ENCODE peak calls at places on chromosomes 6 and 20, in nine cellular contexts. One of them, this sample, is unnamed.

GRCh38 chr6:153125032-153125431 is 6.0 kb downstream of the RGS17 start:
- DNase-seq in Ammon's horn: no peak
- DNase-seq in H1: no peak
- DNase-seq in heart right ventricle: no peak
- DNase-seq in hypothalamus: no peak
- DNase-seq in stimulated activated CD4-positive, alpha-beta T cell treated with anti-CD3 and anti-CD28 coated beads, Interleukin-15, amount 100 ng/mL, for 24 hours: no peak
- DNase-seq in GM20000: no peak
- DNase-seq in small intestine: peak
- DNase-seq in retina: no peak
- DNase-seq in this sample: peak

GRCh38 chr20:60512436-60512835 is 554.2 kb downstream of the CDH26 start:
- DNase-seq in GM20000: no peak
- DNase-seq in H1: no peak
- DNase-seq in small intestine: no peak
- DNase-seq in heart right ventricle: no peak
- DNase-seq in hypothalamus: no peak
- DNase-seq in retina: peak
- DNase-seq in stimulated activated CD4-positive, alpha-beta T cell treated with anti-CD3 and anti-CD28 coated beads, Interleukin-15, amount 100 ng/mL, for 24 hours: no peak
- DNase-seq in Ammon's horn: peak
- DNase-seq in this sample: no peak

GRCh38 chr6:101392561-101393230 is 812 bp upstream of the GRIK2 start:
- DNase-seq in heart right ventricle: no peak
- DNase-seq in stimulated activated CD4-positive, alpha-beta T cell treated with anti-CD3 and anti-CD28 coated beads, Interleukin-15, amount 100 ng/mL, for 24 hours: no peak
- DNase-seq in Ammon's horn: no peak
- DNase-seq in hypothalamus: no peak
- DNase-seq in small intestine: no peak
- DNase-seq in retina: no peak
- DNase-seq in H1: peak
- DNase-seq in GM20000: no peak
- DNase-seq in this sample: peak

GRCh38 chr6:9455794-9456193 is 959.1 kb downstream of the TFAP2A start:
- DNase-seq in small intestine: no peak
- DNase-seq in heart right ventricle: no peak
- DNase-seq in H1: no peak
- DNase-seq in retina: no peak
- DNase-seq in GM20000: no peak
- DNase-seq in Ammon's horn: no peak
- DNase-seq in hypothalamus: no peak
- DNase-seq in stimulated activated CD4-positive, alpha-beta T cell treated with anti-CD3 and anti-CD28 coated beads, Interleukin-15, amount 100 ng/mL, for 24 hours: no peak
- DNase-seq in this sample: no peak

GRCh38 chr6:47061631-47062300 is 19.6 kb upstream of the ADGRF1 start:
- DNase-seq in GM20000: no peak
- DNase-seq in Ammon's horn: peak
- DNase-seq in stimulated activated CD4-positive, alpha-beta T cell treated with anti-CD3 and anti-CD28 coated beads, Interleukin-15, amount 100 ng/mL, for 24 hours: no peak
- DNase-seq in retina: no peak
- DNase-seq in hypothalamus: no peak
- DNase-seq in H1: no peak
- DNase-seq in small intestine: no peak
- DNase-seq in heart right ventricle: peak
- DNase-seq in this sample: no peak

GRCh38 chr20:24667689-24668383 is 198.4 kb downstream of the SYNDIG1 start:
- DNase-seq in H1: no peak
- DNase-seq in Ammon's horn: no peak
- DNase-seq in heart right ventricle: no peak
- DNase-seq in retina: no peak
- DNase-seq in stimulated activated CD4-positive, alpha-beta T cell treated with anti-CD3 and anti-CD28 coated beads, Interleukin-15, amount 100 ng/mL, for 24 hours: no peak
- DNase-seq in GM20000: no peak
- DNase-seq in hypothalamus: no peak
- DNase-seq in small intestine: no peak
- DNase-seq in this sample: no peak

GRCh38 chr20:20452254-20452676 is 84.4 kb downstream of the INSM1 start:
- DNase-seq in heart right ventricle: peak
- DNase-seq in hypothalamus: peak
- DNase-seq in H1: peak
- DNase-seq in stimulated activated CD4-positive, alpha-beta T cell treated with anti-CD3 and anti-CD28 coated beads, Interleukin-15, amount 100 ng/mL, for 24 hours: peak
- DNase-seq in small intestine: no peak
- DNase-seq in GM20000: peak
- DNase-seq in retina: peak
- DNase-seq in Ammon's horn: peak
- DNase-seq in this sample: peak

GRCh38 chr6:30227763-30228487 is 14.7 kb upstream of the TRIM26 start:
- DNase-seq in retina: no peak
- DNase-seq in H1: no peak
- DNase-seq in hypothalamus: no peak
- DNase-seq in heart right ventricle: no peak
- DNase-seq in stimulated activated CD4-positive, alpha-beta T cell treated with anti-CD3 and anti-CD28 coated beads, Interleukin-15, amount 100 ng/mL, for 24 hours: peak
- DNase-seq in Ammon's horn: no peak
- DNase-seq in GM20000: peak
- DNase-seq in small intestine: no peak
- DNase-seq in this sample: no peak

GRCh38 chr6:56849876-56850275 is 105.0 kb upstream of the BEND6 start:
- DNase-seq in hypothalamus: no peak
- DNase-seq in small intestine: no peak
- DNase-seq in stimulated activated CD4-positive, alpha-beta T cell treated with anti-CD3 and anti-CD28 coated beads, Interleukin-15, amount 100 ng/mL, for 24 hours: no peak
- DNase-seq in heart right ventricle: no peak
- DNase-seq in retina: no peak
- DNase-seq in GM20000: no peak
- DNase-seq in Ammon's horn: peak
- DNase-seq in H1: no peak
- DNase-seq in this sample: no peak

This sample was measured in DMS53.